ENCODE peak calls at places on chromosomes 4 and X, in six cellular contexts. L is ELR; A is activated naive CD8-positive, alpha-beta T cell treated with anti-CD3 and anti-CD28 coated beads, Interleukin-2, amount 50 U/mL, for 24 hours; Q is GM13976; D is left ventricle myocardium inferior; U is fibroblast of lung. I is an unnamed sample.

GRCh38 chr4:147480891-147481576 is at the start of gene EDNRA:
- DNase-seq in A (no peak), Q (peak), D (peak), L (peak), U (peak), I (no peak)

GRCh38 chrX:134604701-134605271 is 53.5 kb downstream of the PLAC1 start:
- DNase-seq in A (no peak), D (peak), U (peak), L (peak), Q (no peak), I (no peak)

GRCh38 chr4:41748074-41748787 is at the start of gene PHOX2B:
- DNase-seq in D (no peak), L (no peak), Q (peak), U (no peak), A (no peak), I (no peak)

GRCh38 chr4:56321246-56321645 is 66.0 kb downstream of the AASDH start:
- DNase-seq in U (peak), Q (no peak), L (no peak), A (no peak), D (no peak), I (no peak)

GRCh38 chr4:2954358-2955185 is 8.6 kb downstream of the NOP14 start:
- DNase-seq in Q (peak), U (no peak), L (no peak), D (no peak), A (peak), I (peak)

GRCh38 chr4:71553605-71554004 is 214.8 kb downstream of the SLC4A4 start:
- DNase-seq in Q (no peak), D (no peak), A (no peak), L (peak), U (peak), I (no peak)

GRCh38 chr4:133081246-133081645 is 67.8 kb upstream of the PCDH10 start:
- DNase-seq in A (no peak), Q (no peak), L (peak), D (no peak), U (no peak), I (no peak)

GRCh38 chr4:158484173-158484885 is 37.4 kb upstream of the RXFP1 start:
- DNase-seq in L (peak), Q (no peak), A (no peak), U (peak), D (no peak), I (no peak)

GRCh38 chr4:149005191-149005590 is 563.0 kb upstream of the NR3C2 start:
- DNase-seq in D (no peak), L (no peak), U (no peak), A (no peak), Q (no peak), I (no peak)

GRCh38 chr4:154939851-154940250 is 158.8 kb downstream of the RBM46 start:
- DNase-seq in A (no peak), D (no peak), Q (no peak), U (no peak), L (no peak), I (no peak)

GRCh38 chrX:101357166-101357795 is 8.7 kb upstream of the TIMM8A start:
- DNase-seq in A (no peak), U (peak), D (no peak), L (peak), Q (no peak), I (no peak)

GRCh38 chrX:40623665-40624064 is 437 bp downstream of the MPC1L start:
- DNase-seq in U (no peak), D (no peak), L (no peak), Q (no peak), A (no peak), I (no peak)

GRCh38 chrX:18422886-18423285 is 2.5 kb upstream of the CDKL5 start:
- DNase-seq in U (peak), L (no peak), D (no peak), A (no peak), Q (no peak), I (no peak)

GRCh38 chr4:123606946-123607542 is 210.4 kb downstream of the SPRY1 start:
- DNase-seq in A (no peak), D (no peak), Q (no peak), U (no peak), L (no peak), I (no peak)

GRCh38 chr4:168656055-168656660 is 159.3 kb downstream of the PALLD start:
- DNase-seq in Q (no peak), U (peak), L (peak), D (no peak), A (no peak), I (no peak)

GRCh38 chr4:110193822-110194761 is 4.3 kb downstream of the ELOVL6 start:
- DNase-seq in U (peak), A (peak), L (peak), Q (peak), D (peak), I (peak)

GRCh38 chrX:139750390-139750789 is 42.4 kb upstream of the MCF2 start:
- DNase-seq in L (no peak), A (no peak), D (no peak), U (no peak), Q (no peak), I (no peak)

GRCh38 chrX:73563740-73564073 is 710 bp downstream of the CHIC1 start:
- DNase-seq in D (no peak), U (peak), L (peak), A (no peak), Q (peak), I (no peak)

GRCh38 chrX:15674514-15674898 is 9.9 kb upstream of the CLTRN start:
- DNase-seq in D (peak), Q (peak), L (peak), A (peak), U (peak), I (no peak)